ENCODE peak calls at places on chromosomes 3 and 15, in four cellular contexts. P is lung, W is Caco-2, I is brain microvascular endothelial cell. L is an unnamed sample.

GRCh38 chr3:21216598-21216997 is 534.4 kb downstream of the ZNF385D start:
- DNase-seq in I (peak), P (no peak), W (no peak), L (no peak)

GRCh38 chr3:18951333-18951732 is 197.0 kb upstream of the KCNH8 start:
- DNase-seq in I (no peak), P (no peak), W (no peak), L (no peak)

GRCh38 chr3:71226565-71227281 is 356.8 kb downstream of the FOXP1 start:
- DNase-seq in I (peak), P (no peak), W (no peak), L (no peak)

GRCh38 chr15:31399544-31400171 is 73.0 kb downstream of the KLF13 start:
- DNase-seq in W (no peak), I (peak), P (no peak), L (no peak)

GRCh38 chr3:116661196-116661595 is 48.4 kb upstream of the TUSC7 start:
- DNase-seq in P (no peak), W (no peak), I (no peak), L (no peak)

GRCh38 chr3:149559989-149560388 is 85.5 kb downstream of the TM4SF4 start:
- DNase-seq in I (no peak), W (no peak), P (no peak), L (no peak)

GRCh38 chr3:143654906-143655305 is 193.4 kb downstream of the SLC9A9 start:
- DNase-seq in P (no peak), I (no peak), W (no peak), L (peak)

GRCh38 chr3:45987368-45988099 is 8.1 kb downstream of the FYCO1 start:
- DNase-seq in I (no peak), P (no peak), W (no peak), L (peak)

GRCh38 chr15:64667736-64668161 is 107.6 kb downstream of the RBPMS2 start:
- DNase-seq in I (peak), P (no peak), W (no peak), L (no peak)

GRCh38 chr3:14989943-14990753 is 42.8 kb downstream of the NR2C2 start:
- DNase-seq in W (no peak), P (peak), I (peak), L (no peak)

GRCh38 chr15:57387011-57387410 is 10.7 kb downstream of the CGNL1 start:
- DNase-seq in P (no peak), W (no peak), I (no peak), L (no peak)

GRCh38 chr15:57389991-57390390 is 13.7 kb downstream of the CGNL1 start:
- DNase-seq in P (no peak), W (no peak), I (no peak), L (no peak)

GRCh38 chr15:57387644-57388076 is 11.4 kb downstream of the CGNL1 start:
- DNase-seq in P (no peak), W (no peak), I (no peak), L (no peak)

GRCh38 chr15:57390583-57390982 is 14.3 kb downstream of the CGNL1 start:
- DNase-seq in W (no peak), P (no peak), I (no peak), L (no peak)

DNA sequence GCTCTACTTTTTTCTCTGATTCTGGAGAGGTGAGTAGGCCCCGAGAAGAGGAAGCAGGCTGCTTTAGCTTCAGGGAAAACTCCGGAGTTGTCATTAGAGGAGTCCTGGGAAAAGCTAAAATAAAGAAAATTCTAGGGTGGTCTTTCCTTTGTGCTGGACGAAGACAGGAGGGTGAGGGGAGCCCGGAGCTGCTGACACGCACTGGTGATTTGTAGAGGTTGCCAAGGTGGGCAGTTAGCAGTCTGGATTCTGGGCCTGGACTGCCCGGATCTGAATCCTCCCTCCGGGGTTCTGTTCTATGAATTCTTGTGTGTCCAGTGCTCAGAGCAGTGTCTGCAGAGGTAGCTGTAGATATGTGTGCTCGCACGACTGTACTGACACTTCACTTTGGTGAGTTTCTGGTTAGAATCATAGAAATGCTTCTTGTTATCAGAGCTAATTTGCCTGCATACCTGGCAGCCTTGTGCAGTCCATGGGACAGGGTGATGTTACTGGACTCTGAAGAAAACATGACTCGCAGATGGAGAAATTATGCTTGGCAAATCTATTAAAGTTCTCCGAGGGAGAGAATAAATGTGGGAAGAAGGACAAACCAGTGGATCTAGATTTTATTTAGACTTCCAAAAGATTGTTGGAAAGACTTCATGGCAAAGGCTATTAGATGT is 12.0 kb downstream of the CGNL1 start:
- DNase-seq in P (no peak), I (no peak), W (no peak), L (no peak)
- H3K4me3 ChIP-seq in P (no peak), I (no peak), W (no peak), L (no peak)

GRCh38 chr15:60509470-60509869 is 30.5 kb upstream of the ICE2 start:
- DNase-seq in P (no peak), I (no peak), W (no peak), L (no peak)

GRCh38 chr15:60510006-60510405 is 31.1 kb upstream of the ICE2 start:
- DNase-seq in I (no peak), W (no peak), P (no peak), L (no peak)

GRCh38 chr15:60507596-60508424 is 28.9 kb upstream of the ICE2 start:
- DNase-seq in P (no peak), W (no peak), I (peak), L (no peak)

GRCh38 chr15:60511351-60512157 is 32.6 kb upstream of the ICE2 start:
- DNase-seq in I (no peak), W (no peak), P (no peak), L (no peak)

DNA sequence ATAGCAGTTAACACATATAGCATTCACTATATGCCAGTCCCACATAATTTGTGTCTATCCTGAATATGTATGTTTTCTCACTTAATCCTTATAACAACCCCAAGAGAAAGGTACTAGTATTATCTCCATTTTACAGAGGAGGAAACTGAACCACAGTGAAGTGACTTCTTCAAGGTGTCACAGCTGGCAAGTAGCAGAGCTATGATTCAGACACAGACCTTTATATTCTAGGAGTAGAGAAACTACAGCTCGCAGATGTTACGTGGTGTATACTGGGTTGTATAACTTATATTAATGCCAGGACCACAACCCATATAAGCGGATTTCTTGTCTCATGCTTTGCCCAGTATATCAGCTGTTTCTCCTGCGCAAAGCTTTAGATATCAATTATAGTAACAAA is 29.5 kb upstream of the ICE2 start:
- DNase-seq in P (no peak), I (no peak), W (no peak), L (no peak)
- H3K4me3 ChIP-seq in P (no peak), I (no peak), W (no peak), L (no peak)

GRCh38 chr15:58770857-58771620 is at the start of gene MINDY2:
- DNase-seq in P (peak), I (peak), W (peak), L (peak)

GRCh38 chr15:58770519-58770856 is 614 bp upstream of the MINDY2 start:
- DNase-seq in W (no peak), I (peak), P (no peak), L (peak)

GRCh38 chr15:58771621-58772235 is 626 bp downstream of the MINDY2 start:
- DNase-seq in I (no peak), W (peak), P (peak), L (no peak)

GRCh38 chr15:58775402-58775801 is 4.3 kb downstream of the MINDY2 start:
- DNase-seq in W (no peak), P (no peak), I (no peak), L (no peak)

DNA sequence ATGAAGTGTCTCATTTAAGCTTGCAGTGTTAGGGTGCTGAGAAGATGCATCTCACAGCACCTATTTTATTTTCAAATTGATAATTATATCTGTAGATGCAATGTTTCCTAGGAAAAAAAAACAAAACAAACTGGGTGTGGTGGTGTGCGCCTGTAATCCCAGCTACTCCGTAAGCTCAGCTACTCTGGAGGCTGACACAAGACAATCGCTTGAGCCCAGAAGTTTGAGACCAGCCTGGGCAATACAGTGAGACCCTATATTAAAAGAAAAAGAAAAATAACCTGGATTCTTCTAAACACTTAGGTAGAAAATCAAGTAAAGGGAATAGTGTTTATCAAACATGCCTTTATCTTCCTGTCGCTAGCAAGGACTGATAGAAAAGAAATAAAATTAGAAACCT is 1.9 kb downstream of the MINDY2 start:
- DNase-seq in W (no peak), P (no peak), I (no peak), L (no peak)
- H3K4me3 ChIP-seq in W (peak), P (no peak), I (peak), L (peak)

DNA sequence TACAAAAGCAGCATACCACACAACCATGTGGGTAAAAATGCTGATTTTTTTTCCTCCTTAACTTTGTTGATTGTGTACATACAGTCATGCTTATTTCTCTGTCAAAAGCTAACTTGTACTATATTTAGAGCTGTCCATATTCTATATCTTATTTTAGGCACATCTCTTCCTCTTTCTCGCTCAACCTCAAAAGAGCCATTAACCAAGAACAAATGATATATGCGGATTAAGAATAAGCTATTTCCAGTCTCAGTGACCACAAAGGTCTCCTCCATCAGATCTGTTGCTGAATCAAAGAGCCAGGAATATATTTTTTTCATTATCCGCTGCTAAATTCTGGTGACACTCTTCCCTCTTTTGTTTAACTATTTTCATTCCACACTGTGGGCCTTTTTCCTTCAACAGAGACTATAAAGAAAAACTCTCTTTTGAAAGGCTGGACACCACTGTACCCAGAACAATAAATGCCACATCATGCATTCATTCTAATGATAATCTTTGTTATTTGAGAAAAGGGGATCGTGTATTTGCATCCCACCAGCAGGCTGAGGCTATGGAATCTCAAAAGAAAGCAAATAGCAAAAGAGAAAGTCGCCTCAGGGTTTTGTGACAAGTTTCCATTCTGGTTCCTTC is 7.9 kb downstream of the TMEM212 start:
- DNase-seq in P (no peak), I (no peak), W (no peak), L (no peak)
- H3K4me3 ChIP-seq in P (no peak), I (no peak), W (no peak), L (no peak)

L was measured in skeletal muscle cell.